ENCODE peak calls at places on chromosomes 1 and 21, in six cellular contexts. X is activated T-cell treated with anti-CD3 and anti-CD28 coated beads, Interleukin-2, amount 50 U/mL, for 72 hours; Z is T-cell; P is endothelial cell; J is hepatocyte; O is NCI-H1092 treated with DMSO at 0.1 percent for 48 hours. K is an unnamed sample.

GRCh38 chr1:32073387-32074229 is 869 bp downstream of the TMEM39B start:
- DNase-seq in X (no peak), Z (no peak), P (no peak), J (no peak), O (no peak), K (no peak)

GRCh38 chr1:61638296-61638695 is 86.6 kb downstream of the TM2D1 start:
- DNase-seq in X (no peak), Z (no peak), P (no peak), J (no peak), O (no peak), K (no peak)

GRCh38 chr1:55854911-55855310 is 639.7 kb upstream of the USP24 start:
- DNase-seq in X (no peak), Z (no peak), P (no peak), J (no peak), O (no peak), K (no peak)

GRCh38 chr1:31239653-31240241 is at the start of gene NKAIN1:
- DNase-seq in X (peak; percentile 4), Z (no peak), P (peak; percentile 45), J (peak; percentile 69), O (peak; percentile 51), K (peak; percentile 64)

GRCh38 chr1:17919525-17920439 is 164.6 kb downstream of the ACTL8 start:
- DNase-seq in X (no peak), Z (no peak), P (peak; percentile 64), J (peak; percentile 80), O (peak; percentile 39), K (peak; percentile 46)

GRCh38 chr1:37839676-37840075 is 19.7 kb downstream of the MTF1 start:
- DNase-seq in X (no peak), Z (no peak), P (no peak), J (no peak), O (no peak), K (no peak)

GRCh38 chr1:15414450-15414823 is 4.7 kb downstream of the EFHD2 start:
- DNase-seq in X (no peak), Z (no peak), P (no peak), J (no peak), O (no peak), K (no peak)

GRCh38 chr21:42746240-42746592 is 92.8 kb downstream of the PDE9A start:
- DNase-seq in X (no peak), Z (no peak), P (no peak), J (no peak), O (no peak), K (no peak)

GRCh38 chr1:14626869-14627607 is 28.6 kb downstream of the KAZN start:
- DNase-seq in X (no peak), Z (no peak), P (no peak), J (peak; percentile 15), O (no peak), K (peak; percentile 49)

GRCh38 chr1:182671779-182672486 is 12.5 kb downstream of the RGS8 start:
- DNase-seq in X (no peak), Z (no peak), P (no peak), J (no peak), O (peak; percentile 93), K (peak; percentile 93)

GRCh38 chr1:31745071-31745897 is 18.9 kb downstream of the ADGRB2 start:
- DNase-seq in X (peak; percentile 74), Z (peak; percentile 35), P (peak; percentile 86), J (peak; percentile 81), O (peak; percentile 42), K (peak; percentile 77)

GRCh38 chr21:31537872-31538576 is 121.5 kb upstream of the SOD1 start:
- DNase-seq in X (peak; percentile 30), Z (no peak), P (peak; percentile 45), J (no peak), O (no peak), K (no peak)

GRCh38 chr1:108158893-108159292 is 41.2 kb downstream of the SLC25A24 start:
- DNase-seq in X (no peak), Z (no peak), P (no peak), J (no peak), O (no peak), K (no peak)

GRCh38 chr1:171017431-171017830 is 73.3 kb upstream of the FMO3 start:
- DNase-seq in X (no peak), Z (no peak), P (no peak), J (no peak), O (no peak), K (peak; percentile 39)

GRCh38 chr1:59766463-59766862 is 48.3 kb upstream of the HOOK1 start:
- DNase-seq in X (no peak), Z (no peak), P (no peak), J (no peak), O (no peak), K (peak; percentile 21)

GRCh38 chr1:10724948-10725852 is 71.2 kb downstream of the CASZ1 start:
- DNase-seq in X (no peak), Z (no peak), P (no peak), J (peak; percentile 37), O (peak; percentile 88), K (no peak)

GRCh38 chr1:31580513-31580870 is 4.2 kb downstream of the TINAGL1 start:
- DNase-seq in X (no peak), Z (no peak), P (no peak), J (no peak), O (no peak), K (no peak)

GRCh38 chr1:58628987-58629598 is 52.0 kb upstream of the TACSTD2 start:
- DNase-seq in X (no peak), Z (no peak), P (no peak), J (no peak), O (no peak), K (no peak)

GRCh38 chr1:43444827-43445225 is 8.9 kb downstream of the HYI start:
- DNase-seq in X (no peak), Z (no peak), P (no peak), J (no peak), O (no peak), K (no peak)

GRCh38 chr1:7298749-7299151 is 472.3 kb upstream of the VAMP3 start:
- DNase-seq in X (no peak), Z (no peak), P (no peak), J (no peak), O (no peak), K (no peak)

K was measured in retina.